ENCODE peak calls at places on chromosome 16, in seven cellular contexts. One of them, this sample, is unnamed.

GRCh38 chr16:8568231-8568617 is 22.1 kb downstream of the TMEM114 start:
- DNase-seq in K562: peak
- DNase-seq in HepG2: no peak
- DNase-seq in T47D: peak
- DNase-seq in HCT116: no peak
- DNase-seq in GM12878: no peak
- DNase-seq in SK-N-SH: no peak
- DNase-seq in this sample: no peak

GRCh38 chr16:84298376-84298899 is 3.8 kb downstream of the WFDC1 start:
- DNase-seq in K562: no peak
- DNase-seq in HepG2: no peak
- DNase-seq in T47D: no peak
- DNase-seq in HCT116: no peak
- DNase-seq in GM12878: no peak
- DNase-seq in SK-N-SH: no peak
- DNase-seq in this sample: no peak

GRCh38 chr16:47460301-47460754 is 535 bp downstream of the ITFG1 start:
- DNase-seq in K562: no peak
- DNase-seq in HepG2: no peak
- DNase-seq in T47D: peak
- DNase-seq in HCT116: no peak
- DNase-seq in GM12878: no peak
- DNase-seq in SK-N-SH: no peak
- DNase-seq in this sample: no peak

GRCh38 chr16:54356391-54356790 is 69.8 kb upstream of the IRX3 start:
- DNase-seq in K562: no peak
- DNase-seq in HepG2: no peak
- DNase-seq in T47D: no peak
- DNase-seq in HCT116: no peak
- DNase-seq in GM12878: no peak
- DNase-seq in SK-N-SH: no peak
- DNase-seq in this sample: no peak

GRCh38 chr16:49700928-49701685 is 154.8 kb downstream of the ZNF423 start:
- DNase-seq in K562: no peak
- DNase-seq in HepG2: no peak
- DNase-seq in T47D: no peak
- DNase-seq in HCT116: no peak
- DNase-seq in GM12878: no peak
- DNase-seq in SK-N-SH: no peak
- DNase-seq in this sample: no peak

GRCh38 chr16:50466170-50466569 is 82.0 kb upstream of the NKD1 start:
- DNase-seq in K562: no peak
- DNase-seq in HepG2: no peak
- DNase-seq in T47D: no peak
- DNase-seq in HCT116: no peak
- DNase-seq in GM12878: no peak
- DNase-seq in SK-N-SH: no peak
- DNase-seq in this sample: no peak

GRCh38 chr16:31386157-31386984 is 6.8 kb upstream of the ITGAD start:
- DNase-seq in K562: peak
- DNase-seq in HepG2: no peak
- DNase-seq in T47D: peak
- DNase-seq in HCT116: peak
- DNase-seq in GM12878: no peak
- DNase-seq in SK-N-SH: no peak
- DNase-seq in this sample: no peak

GRCh38 chr16:81495321-81496234 is 51.0 kb downstream of the CMIP start:
- DNase-seq in K562: peak
- DNase-seq in HepG2: no peak
- DNase-seq in T47D: no peak
- DNase-seq in HCT116: no peak
- DNase-seq in GM12878: no peak
- DNase-seq in SK-N-SH: peak
- DNase-seq in this sample: no peak

GRCh38 chr16:81385031-81385756 is 59.4 kb upstream of the CMIP start:
- DNase-seq in K562: no peak
- DNase-seq in HepG2: no peak
- DNase-seq in T47D: no peak
- DNase-seq in HCT116: no peak
- DNase-seq in GM12878: no peak
- DNase-seq in SK-N-SH: no peak
- DNase-seq in this sample: no peak

GRCh38 chr16:50646345-50646744 is 34.8 kb downstream of the SNX20 start:
- DNase-seq in K562: no peak
- DNase-seq in HepG2: no peak
- DNase-seq in T47D: no peak
- DNase-seq in HCT116: no peak
- DNase-seq in GM12878: no peak
- DNase-seq in SK-N-SH: no peak
- DNase-seq in this sample: no peak

GRCh38 chr16:20049831-20050230 is 23.9 kb downstream of the GPR139 start:
- DNase-seq in K562: no peak
- DNase-seq in HepG2: no peak
- DNase-seq in T47D: peak
- DNase-seq in HCT116: no peak
- DNase-seq in GM12878: no peak
- DNase-seq in SK-N-SH: no peak
- DNase-seq in this sample: no peak

GRCh38 chr16:30934827-30935557 is 11.6 kb downstream of the FBXL19 start:
- DNase-seq in K562: peak
- DNase-seq in HepG2: peak
- DNase-seq in T47D: peak
- DNase-seq in HCT116: no peak
- DNase-seq in GM12878: no peak
- DNase-seq in SK-N-SH: peak
- DNase-seq in this sample: no peak

GRCh38 chr16:19382887-19383816 is 34.5 kb upstream of the TMC5 start:
- DNase-seq in K562: no peak
- DNase-seq in HepG2: no peak
- DNase-seq in T47D: no peak
- DNase-seq in HCT116: no peak
- DNase-seq in GM12878: no peak
- DNase-seq in SK-N-SH: peak
- DNase-seq in this sample: no peak

GRCh38 chr16:88318521-88318920 is 64.2 kb upstream of the ZNF469 start:
- DNase-seq in K562: no peak
- DNase-seq in HepG2: no peak
- DNase-seq in T47D: no peak
- DNase-seq in HCT116: no peak
- DNase-seq in GM12878: no peak
- DNase-seq in SK-N-SH: no peak
- DNase-seq in this sample: no peak

GRCh38 chr16:27237229-27238015 is 31.1 kb downstream of the NSMCE1 start:
- DNase-seq in K562: peak
- DNase-seq in HepG2: no peak
- DNase-seq in T47D: no peak
- DNase-seq in HCT116: no peak
- DNase-seq in GM12878: peak
- DNase-seq in SK-N-SH: peak
- DNase-seq in this sample: no peak

GRCh38 chr16:17225551-17225950 is 245.2 kb downstream of the XYLT1 start:
- DNase-seq in K562: no peak
- DNase-seq in HepG2: no peak
- DNase-seq in T47D: no peak
- DNase-seq in HCT116: no peak
- DNase-seq in GM12878: no peak
- DNase-seq in SK-N-SH: no peak
- DNase-seq in this sample: no peak

GRCh38 chr16:18800674-18801196 is 614 bp downstream of the ARL6IP1 start:
- DNase-seq in K562: peak
- DNase-seq in HepG2: no peak
- DNase-seq in T47D: no peak
- DNase-seq in HCT116: no peak
- DNase-seq in GM12878: no peak
- DNase-seq in SK-N-SH: no peak
- DNase-seq in this sample: no peak

GRCh38 chr16:66706506-66706880 is 9.9 kb upstream of the CMTM4 start:
- DNase-seq in K562: no peak
- DNase-seq in HepG2: no peak
- DNase-seq in T47D: peak
- DNase-seq in HCT116: no peak
- DNase-seq in GM12878: no peak
- DNase-seq in SK-N-SH: no peak
- DNase-seq in this sample: no peak

GRCh38 chr16:84503751-84504395 is 586 bp downstream of the MEAK7 start:
- DNase-seq in K562: peak
- DNase-seq in HepG2: no peak
- DNase-seq in T47D: no peak
- DNase-seq in HCT116: no peak
- DNase-seq in GM12878: no peak
- DNase-seq in SK-N-SH: no peak
- DNase-seq in this sample: no peak

GRCh38 chr16:7313170-7313569 is 19.5 kb upstream of the RBFOX1 start:
- DNase-seq in K562: peak
- DNase-seq in HepG2: peak
- DNase-seq in T47D: peak
- DNase-seq in HCT116: no peak
- DNase-seq in GM12878: no peak
- DNase-seq in SK-N-SH: peak
- DNase-seq in this sample: no peak

GRCh38 chr16:29925173-29925804 is 737 bp downstream of the KCTD13 start:
- DNase-seq in K562: peak
- DNase-seq in HepG2: no peak
- DNase-seq in T47D: peak
- DNase-seq in HCT116: no peak
- DNase-seq in GM12878: no peak
- DNase-seq in SK-N-SH: no peak
- DNase-seq in this sample: no peak

GRCh38 chr16:29927523-29927905 is 1.5 kb upstream of the KCTD13 start:
- DNase-seq in K562: no peak
- DNase-seq in HepG2: no peak
- DNase-seq in T47D: no peak
- DNase-seq in HCT116: no peak
- DNase-seq in GM12878: no peak
- DNase-seq in SK-N-SH: no peak
- DNase-seq in this sample: no peak

GRCh38 chr16:29925805-29926674 is at the start of gene KCTD13:
- DNase-seq in K562: peak
- DNase-seq in HepG2: peak
- DNase-seq in T47D: peak
- DNase-seq in HCT116: peak
- DNase-seq in GM12878: peak
- DNase-seq in SK-N-SH: peak
- DNase-seq in this sample: peak

GRCh38 chr16:29922986-29923501 is 3.0 kb downstream of the KCTD13 start:
- DNase-seq in K562: no peak
- DNase-seq in HepG2: no peak
- DNase-seq in T47D: no peak
- DNase-seq in HCT116: no peak
- DNase-seq in GM12878: no peak
- DNase-seq in SK-N-SH: no peak
- DNase-seq in this sample: no peak

GRCh38 chr16:29926675-29927522 is 873 bp upstream of the KCTD13 start:
- DNase-seq in K562: peak
- DNase-seq in HepG2: peak
- DNase-seq in T47D: peak
- DNase-seq in HCT116: no peak
- DNase-seq in GM12878: no peak
- DNase-seq in SK-N-SH: peak
- DNase-seq in this sample: peak
- TF ChIP-seq JUND in K562: no peak
- TF ChIP-seq JUND in HepG2: no peak
- TF ChIP-seq JUND in T47D: no peak
- TF ChIP-seq JUND in HCT116: no peak
- TF ChIP-seq JUND in GM12878: no peak
- TF ChIP-seq JUND in SK-N-SH: no peak
- TF ChIP-seq JUND in this sample: no peak

DNA sequence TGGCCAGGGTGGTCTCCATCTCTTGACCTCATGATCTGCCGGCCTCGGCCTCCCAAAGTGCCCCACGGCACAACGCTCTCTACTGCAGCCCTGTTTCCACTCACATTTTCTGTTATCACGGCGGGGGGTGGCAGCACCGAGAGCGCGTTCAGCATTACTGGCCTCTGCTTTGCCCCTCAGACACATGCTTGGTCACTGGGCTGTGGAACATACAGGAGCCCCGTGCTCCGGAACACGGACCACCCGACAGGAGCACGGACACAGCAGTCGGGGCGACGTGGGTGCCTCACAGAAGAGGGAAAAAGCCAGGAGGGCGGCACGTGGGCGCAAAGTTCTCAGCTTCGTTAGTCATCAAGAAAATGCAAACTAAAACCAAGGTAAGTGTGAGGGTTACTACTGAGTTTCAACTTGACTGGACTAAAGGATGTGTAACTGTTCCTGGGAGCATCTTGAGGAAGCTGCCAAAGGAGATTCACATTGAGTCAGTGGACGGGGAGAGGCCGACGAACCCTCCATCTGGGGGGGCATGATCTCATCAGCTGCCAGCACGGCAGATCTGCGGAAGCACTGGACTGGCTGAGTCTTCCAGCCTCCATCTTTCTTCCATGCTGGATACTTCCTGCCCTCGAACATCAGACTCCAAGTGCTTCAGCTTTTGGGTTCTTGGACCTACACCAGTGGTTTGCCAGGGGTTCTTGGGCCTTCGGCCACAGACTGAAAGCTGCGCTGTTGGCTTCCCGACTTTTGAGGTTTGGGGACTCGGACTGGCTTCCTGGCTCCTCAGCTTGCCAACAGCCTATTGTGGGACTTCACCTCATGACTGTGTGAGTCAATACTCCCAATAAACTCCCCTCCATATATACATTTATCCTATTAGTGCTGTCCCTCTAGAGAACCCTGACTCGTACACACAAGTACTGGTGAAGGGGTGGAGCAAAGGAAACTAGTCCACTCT is 106.8 kb downstream of the ZNF778 start:
- DNase-seq in K562: no peak
- DNase-seq in HepG2: no peak
- DNase-seq in T47D: no peak
- DNase-seq in HCT116: no peak
- DNase-seq in GM12878: peak
- DNase-seq in SK-N-SH: no peak
- DNase-seq in this sample: no peak
- TF ChIP-seq JUND in K562: no peak
- TF ChIP-seq JUND in HepG2: no peak
- TF ChIP-seq JUND in T47D: no peak
- TF ChIP-seq JUND in HCT116: no peak
- TF ChIP-seq JUND in GM12878: peak
- TF ChIP-seq JUND in SK-N-SH: peak
- TF ChIP-seq JUND in this sample: no peak

DNA sequence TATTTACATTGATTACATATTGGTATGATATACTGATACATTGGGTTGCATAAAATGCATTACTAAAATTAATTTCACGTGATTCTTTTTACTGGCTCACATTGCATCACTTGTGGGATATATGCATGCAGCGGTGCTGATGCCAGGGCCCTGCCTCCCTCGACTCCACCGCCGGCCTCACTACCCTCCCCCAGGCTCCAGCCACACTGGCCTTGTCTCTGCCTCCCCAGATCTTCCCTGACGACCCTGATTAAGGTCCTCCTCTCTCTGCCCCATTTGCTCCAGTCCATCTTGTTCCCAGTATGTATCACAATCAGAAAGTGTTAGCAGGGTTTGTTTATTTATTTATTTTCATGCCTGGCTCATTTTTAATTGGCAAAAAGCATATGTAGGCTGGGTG is 306.8 kb downstream of the FOXL1 start:
- DNase-seq in K562: no peak
- DNase-seq in HepG2: no peak
- DNase-seq in T47D: no peak
- DNase-seq in HCT116: no peak
- DNase-seq in GM12878: no peak
- DNase-seq in SK-N-SH: no peak
- DNase-seq in this sample: no peak
- TF ChIP-seq JUND in K562: no peak
- TF ChIP-seq JUND in HepG2: no peak
- TF ChIP-seq JUND in T47D: no peak
- TF ChIP-seq JUND in HCT116: no peak
- TF ChIP-seq JUND in GM12878: no peak
- TF ChIP-seq JUND in SK-N-SH: no peak
- TF ChIP-seq JUND in this sample: no peak

GRCh38 chr16:89358030-89359005 is 132.0 kb downstream of the ANKRD11 start:
- DNase-seq in K562: no peak
- DNase-seq in HepG2: no peak
- DNase-seq in T47D: no peak
- DNase-seq in HCT116: no peak
- DNase-seq in GM12878: no peak
- DNase-seq in SK-N-SH: no peak
- DNase-seq in this sample: no peak
- TF ChIP-seq JUND in K562: no peak
- TF ChIP-seq JUND in HepG2: no peak
- TF ChIP-seq JUND in T47D: no peak
- TF ChIP-seq JUND in HCT116: no peak
- TF ChIP-seq JUND in GM12878: no peak
- TF ChIP-seq JUND in SK-N-SH: no peak
- TF ChIP-seq JUND in this sample: no peak